ENCODE peak calls at places on chromosomes 7 and 10, in five cellular contexts. O, V, J, K and I are unnamed samples.

GRCh38 chr7:66928388-66928787 is 7.4 kb downstream of the TMEM248 start:
- DNase-seq in O (no peak), V (no peak), J (no peak), K (no peak), I (no peak)

GRCh38 chr10:76201962-76202361 is 770.5 kb downstream of the LRMDA start:
- DNase-seq in O (no peak), V (no peak), J (no peak), K (no peak), I (no peak)

GRCh38 chr7:92075455-92076158 is 58.7 kb downstream of the CYP51A1 start:
- DNase-seq in O (no peak), V (no peak), J (peak), K (peak), I (no peak)

GRCh38 chr7:86904949-86905834 is 154.3 kb downstream of the ELAPOR2 start:
- DNase-seq in O (no peak), V (peak), J (peak), K (peak), I (no peak)

GRCh38 chr7:135690566-135690965 is 28.3 kb downstream of the STMP1 start:
- DNase-seq in O (no peak), V (peak), J (no peak), K (peak), I (no peak)

GRCh38 chr10:8600192-8600591 is 545.7 kb downstream of the GATA3 start:
- DNase-seq in O (no peak), V (no peak), J (no peak), K (peak), I (no peak)

GRCh38 chr7:24587853-24588252 is 14.6 kb downstream of the PALS2 start:
- DNase-seq in O (peak), V (peak), J (peak), K (peak), I (no peak)

GRCh38 chr10:24721254-24722106 is 2.2 kb downstream of the ARHGAP21 start:
- DNase-seq in O (no peak), V (no peak), J (no peak), K (peak), I (peak)

GRCh38 chr7:10940748-10941358 is 32.8 kb upstream of the PHF14 start:
- DNase-seq in O (peak), V (no peak), J (peak), K (peak), I (no peak)

GRCh38 chr10:70477661-70478162 is 855 bp upstream of the PALD1 start:
- DNase-seq in O (peak), V (no peak), J (peak), K (peak), I (no peak)

GRCh38 chr10:79344502-79345195 is 2.6 kb upstream of the PPIF start:
- DNase-seq in O (no peak), V (no peak), J (no peak), K (no peak), I (no peak)

DNA sequence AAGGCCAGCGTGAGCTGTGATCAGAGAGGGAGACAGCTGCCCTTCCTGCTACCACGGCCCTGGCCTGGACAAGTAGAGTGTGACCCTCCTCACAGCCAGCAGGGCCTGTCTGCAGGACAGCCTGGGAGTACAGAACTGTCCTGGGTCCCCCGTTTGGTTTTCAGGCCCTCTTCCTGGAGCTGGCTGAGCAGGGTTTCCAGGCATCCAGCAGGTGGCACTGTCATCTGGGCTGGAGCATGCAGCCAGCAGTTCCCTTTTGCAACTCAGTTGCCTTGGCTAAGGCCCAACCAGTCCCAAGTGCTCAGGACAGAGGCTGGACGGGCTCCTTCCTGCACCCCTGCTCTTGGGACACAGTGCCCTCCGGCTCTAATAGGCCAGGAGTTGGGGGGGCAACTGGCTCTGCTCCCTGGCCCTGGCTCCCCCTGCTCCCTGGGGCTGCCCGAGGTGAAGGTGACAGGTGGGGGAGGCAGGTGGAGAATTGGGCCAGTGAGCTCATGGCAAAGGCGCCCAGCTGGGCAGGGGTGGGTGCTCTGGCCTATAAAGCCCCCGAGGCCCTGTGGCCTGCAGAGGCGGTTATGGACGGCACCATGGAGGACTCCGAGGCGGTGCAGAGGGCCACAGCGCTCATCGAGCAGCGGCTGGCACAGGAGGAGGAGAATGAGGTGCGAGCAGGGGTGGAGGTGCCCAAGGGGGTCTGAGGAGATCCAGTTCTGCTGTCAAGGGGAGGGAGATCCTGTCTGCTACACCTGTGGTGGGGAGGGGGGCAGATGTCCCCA is at the start of gene ANKRD2:
- DNase-seq in O (peak), V (peak), J (peak), K (peak), I (peak)
- TF ChIP-seq CTCF in O (peak), V (peak), J (peak), K (peak), I (peak)

GRCh38 chr7:32061346-32061745 is 8.9 kb downstream of the PDE1C start:
- DNase-seq in O (no peak), V (no peak), J (no peak), K (no peak), I (no peak)
- TF ChIP-seq CTCF in O (no peak), V (no peak), J (no peak), K (no peak), I (no peak)

GRCh38 chr7:128090492-128090891 is 59.3 kb upstream of the LRRC4 start:
- DNase-seq in O (no peak), V (no peak), J (no peak), K (no peak), I (no peak)
- TF ChIP-seq CTCF in O (no peak), V (no peak), J (no peak), K (no peak), I (no peak)

DNA sequence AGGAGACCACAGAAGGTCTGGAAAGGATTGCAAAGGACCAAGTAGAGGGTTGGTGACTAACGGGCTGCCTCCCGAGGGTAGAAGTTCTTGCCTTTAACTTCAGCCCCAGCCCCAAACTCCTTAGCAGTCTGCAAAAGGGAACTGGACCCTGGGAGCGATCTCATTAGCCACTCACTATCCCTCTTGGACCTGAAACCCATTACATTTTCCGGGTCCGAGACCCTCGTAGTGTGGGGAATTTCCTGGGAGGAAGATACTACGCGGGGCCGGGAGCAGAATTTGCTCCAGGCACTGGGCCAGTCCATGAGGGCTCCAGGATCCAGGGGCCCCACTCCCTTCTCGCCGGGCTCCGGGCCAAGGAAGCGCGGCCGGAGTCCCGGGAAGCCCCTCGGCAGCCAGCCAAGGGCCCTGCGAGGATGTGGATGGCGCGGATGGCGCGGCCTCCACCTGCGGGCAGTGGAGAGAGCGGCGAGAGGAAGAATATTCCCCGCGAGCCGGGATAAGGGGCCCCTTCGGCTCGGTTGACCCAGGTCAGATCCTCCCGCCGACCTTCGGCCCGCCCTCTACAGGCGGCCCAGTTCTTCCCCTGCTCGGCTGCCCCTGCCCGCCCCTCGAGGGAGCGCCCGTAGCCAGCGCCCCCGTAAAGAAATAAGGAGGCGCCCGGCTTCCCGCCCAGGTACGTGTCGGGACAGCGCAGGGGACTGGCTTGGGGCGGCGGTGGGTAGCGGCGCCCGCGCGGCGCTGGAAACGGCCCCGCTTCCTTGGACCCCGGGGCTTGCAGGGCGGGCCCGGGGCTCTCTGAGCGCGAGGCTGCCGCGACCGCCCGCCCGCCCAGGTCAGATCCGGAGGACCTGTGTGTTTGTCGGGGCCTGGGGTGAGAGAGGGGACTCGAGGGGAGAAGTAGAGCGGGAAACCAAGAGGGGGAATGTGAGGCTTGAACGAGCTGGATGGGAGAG is at the start of gene MYO3A:
- DNase-seq in O (no peak), V (peak), J (no peak), K (no peak), I (peak)
- TF ChIP-seq CTCF in O (no peak), V (no peak), J (no peak), K (no peak), I (peak)

GRCh38 chr10:34001087-34001580 is 666.7 kb upstream of the NRP1 start:
- DNase-seq in O (no peak), V (no peak), J (no peak), K (no peak), I (no peak)
- TF ChIP-seq CTCF in O (no peak), V (no peak), J (no peak), K (peak), I (no peak)

DNA sequence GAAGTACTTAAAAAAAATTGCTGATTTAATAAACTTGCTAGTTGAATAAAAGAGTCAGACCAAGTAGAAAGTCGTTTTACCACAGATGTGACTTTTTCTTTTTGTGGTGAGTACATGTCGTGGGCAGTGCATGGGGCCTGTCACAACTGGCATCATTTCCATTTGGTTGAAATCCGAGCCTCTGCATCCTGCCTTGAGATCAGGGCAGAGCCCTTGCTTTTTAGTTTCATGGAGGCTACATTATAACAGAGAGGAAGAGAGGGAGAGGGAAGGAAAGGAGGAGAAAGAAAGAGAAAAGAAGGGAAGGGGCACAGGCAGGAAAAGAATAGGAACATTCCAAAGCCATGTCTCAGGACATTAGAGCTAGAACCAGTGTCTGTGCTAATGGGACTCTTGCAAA is 20.4 kb upstream of the INSYN2A start:
- DNase-seq in O (no peak), V (no peak), J (no peak), K (peak), I (no peak)
- TF ChIP-seq CTCF in O (no peak), V (no peak), J (no peak), K (no peak), I (no peak)

DNA sequence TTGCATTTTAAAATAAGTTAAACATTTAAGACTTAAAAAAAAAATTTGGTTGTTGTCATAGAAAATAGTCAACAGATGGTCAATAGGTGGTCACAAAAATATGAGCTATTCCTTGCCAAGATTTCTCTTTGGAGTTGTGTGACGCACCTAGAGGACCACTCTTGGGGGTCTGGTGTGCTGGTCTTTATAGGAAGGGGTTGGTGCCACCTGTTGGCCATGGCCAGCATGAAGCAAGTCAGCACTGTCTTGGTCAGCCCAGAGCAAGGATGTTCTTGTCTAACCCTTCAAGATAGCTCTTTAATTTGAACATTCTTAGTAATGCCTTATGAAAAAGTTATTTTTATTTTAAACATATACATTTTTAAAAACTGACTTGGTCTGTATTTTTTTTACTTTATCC is 267.9 kb upstream of the CNTNAP2 start:
- DNase-seq in O (no peak), V (peak), J (no peak), K (peak), I (peak)
- TF ChIP-seq CTCF in O (no peak), V (peak), J (no peak), K (peak), I (peak)

GRCh38 chr7:45033931-45034290 is 33.9 kb downstream of the CCM2 start:
- DNase-seq in O (no peak), V (peak), J (no peak), K (no peak), I (no peak)

GRCh38 chr7:45035371-45035770 is 35.4 kb downstream of the CCM2 start:
- DNase-seq in O (no peak), V (no peak), J (no peak), K (no peak), I (no peak)

GRCh38 chr7:45032421-45032820 is 32.4 kb downstream of the CCM2 start:
- DNase-seq in O (no peak), V (no peak), J (no peak), K (no peak), I (no peak)

GRCh38 chr7:45031829-45032228 is 31.8 kb downstream of the CCM2 start:
- DNase-seq in O (no peak), V (no peak), J (no peak), K (no peak), I (no peak)

GRCh38 chr7:45033261-45033930 is 33.4 kb downstream of the CCM2 start:
- DNase-seq in O (no peak), V (peak), J (no peak), K (peak), I (no peak)
- TF ChIP-seq CTCF in O (no peak), V (no peak), J (no peak), K (no peak), I (no peak)

DNA sequence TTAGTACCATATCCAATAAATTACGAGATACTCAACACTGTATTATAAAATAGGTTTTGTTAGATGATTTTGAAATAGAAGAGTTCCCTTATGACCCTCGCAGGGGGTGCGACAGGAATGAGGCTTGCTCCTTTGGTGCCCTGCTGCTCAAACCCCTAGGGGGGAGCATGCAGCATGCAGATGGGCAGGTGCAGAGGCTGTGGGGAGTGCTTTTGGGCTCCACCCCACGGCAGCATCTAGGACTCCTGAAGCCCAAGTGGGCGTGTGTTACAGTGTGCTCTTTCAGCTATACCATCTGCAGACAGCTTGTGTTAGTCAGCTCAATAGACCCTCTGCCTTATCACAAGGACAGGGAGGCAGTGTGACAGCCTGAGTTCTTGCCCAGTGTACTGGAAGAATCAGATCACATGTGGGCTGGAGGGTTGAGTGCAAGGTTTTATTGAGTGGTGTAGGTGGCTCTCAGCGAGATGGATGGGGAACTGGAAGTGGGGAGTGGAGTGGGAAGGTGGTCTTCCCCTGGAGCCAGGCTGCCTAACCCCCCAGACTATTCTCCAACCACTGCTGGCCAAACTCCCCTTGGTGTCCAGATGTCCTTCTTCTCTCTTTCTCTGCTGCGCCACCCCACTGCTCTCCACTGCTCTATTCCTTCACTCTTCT is 3.1 kb upstream of the MRC1 start:
- DNase-seq in O (peak), V (peak), J (peak), K (peak), I (no peak)
- TF ChIP-seq CTCF in O (no peak), V (peak), J (peak), K (peak), I (peak)

GRCh38 chr10:31059323-31059722 is 27.7 kb upstream of the ZNF438 start:
- DNase-seq in O (no peak), V (no peak), J (no peak), K (peak), I (no peak)

GRCh38 chr10:31064334-31064733 is 32.7 kb upstream of the ZNF438 start:
- DNase-seq in O (no peak), V (no peak), J (no peak), K (no peak), I (no peak)

GRCh38 chr10:31061941-31062340 is 30.3 kb upstream of the ZNF438 start:
- DNase-seq in O (no peak), V (no peak), J (no peak), K (no peak), I (no peak)

GRCh38 chr10:31062856-31063255 is 31.2 kb upstream of the ZNF438 start:
- DNase-seq in O (no peak), V (no peak), J (no peak), K (no peak), I (no peak)

GRCh38 chr10:31063839-31064238 is 32.2 kb upstream of the ZNF438 start:
- DNase-seq in O (no peak), V (no peak), J (no peak), K (no peak), I (no peak)
- TF ChIP-seq CTCF in O (no peak), V (no peak), J (no peak), K (no peak), I (no peak)